ENCODE peak calls at places on chromosomes 3 and 15, in nine cellular contexts. Y, U, P, T, R, G, J, M and E are unnamed samples.

GRCh38 chr15:63181658-63182057 is 7.7 kb upstream of the RAB8B start:
- DNase-seq in T (no peak), P (no peak), U (no peak), J (peak; percentile 80), R (no peak), M (no peak), Y (no peak), G (no peak), E (no peak)

GRCh38 chr3:127629462-127630403 is 748 bp downstream of the PODXL2 start:
- DNase-seq in P (no peak), G (peak; percentile 45), R (no peak), J (no peak), M (no peak), U (no peak), Y (no peak), T (peak; percentile 61), E (no peak)

GRCh38 chr15:34213690-34214089 is 3.8 kb upstream of the KATNBL1 start:
- DNase-seq in T (no peak), G (no peak), Y (no peak), M (no peak), J (no peak), R (no peak), U (no peak), P (no peak), E (no peak)

GRCh38 chr3:126326629-126327028 is 30.6 kb downstream of the KLF15 start:
- DNase-seq in P (no peak), M (no peak), R (no peak), T (no peak), G (no peak), J (no peak), Y (no peak), U (no peak), E (no peak)

GRCh38 chr3:57544181-57545125 is at the start of gene DNAH12:
- DNase-seq in P (peak; percentile 62), U (peak; percentile 56), M (peak; percentile 78), G (peak; percentile 60), J (no peak), T (no peak), Y (peak; percentile 95), R (no peak), E (no peak)

GRCh38 chr15:89052474-89052873 is 35.8 kb upstream of the ABHD2 start:
- DNase-seq in R (no peak), T (peak; percentile 44), U (peak; percentile 94), P (no peak), J (peak; percentile 97), Y (no peak), M (no peak), G (no peak), E (no peak)

GRCh38 chr15:68768321-68768720 is 52.4 kb downstream of the ANP32A start:
- DNase-seq in U (no peak), Y (no peak), P (no peak), M (no peak), T (no peak), J (peak; percentile 37), R (no peak), G (no peak), E (no peak)

GRCh38 chr15:95132774-95133173 is 901.4 kb downstream of the MCTP2 start:
- DNase-seq in U (peak; percentile 84), T (no peak), R (no peak), J (peak; percentile 88), Y (no peak), M (no peak), G (no peak), P (no peak), E (no peak)

GRCh38 chr3:25438791-25439555 is 10.9 kb downstream of the RARB start:
- DNase-seq in M (no peak), U (peak; percentile 28), Y (no peak), P (no peak), G (no peak), T (no peak), R (no peak), J (no peak), E (no peak)

GRCh38 chr15:91694131-91694828 is 159.2 kb upstream of the SLCO3A1 start:
- DNase-seq in J (peak; percentile 23), M (no peak), Y (no peak), P (no peak), R (peak; percentile 37), U (peak; percentile 74), G (peak; percentile 47), T (no peak), E (peak; percentile 74)

GRCh38 chr3:145721273-145721805 is 439.6 kb downstream of the PLOD2 start:
- DNase-seq in R (no peak), G (no peak), T (no peak), Y (no peak), M (no peak), U (no peak), J (no peak), P (no peak), E (no peak)

GRCh38 chr3:153601422-153601853 is 439.4 kb downstream of the RAP2B start:
- DNase-seq in M (no peak), P (no peak), R (no peak), J (no peak), U (no peak), Y (peak; percentile 15), G (no peak), T (no peak), E (no peak)

GRCh38 chr3:4850928-4851265 is 128.3 kb upstream of the BHLHE40 start:
- DNase-seq in J (no peak), Y (no peak), M (no peak), G (no peak), T (no peak), R (no peak), P (no peak), U (no peak), E (no peak)

GRCh38 chr3:30308131-30308530 is 298.3 kb upstream of the TGFBR2 start:
- DNase-seq in G (no peak), T (peak; percentile 21), R (no peak), P (no peak), J (peak; percentile 50), Y (no peak), U (no peak), M (no peak), E (no peak)

GRCh38 chr15:62770111-62770660 is 272.4 kb upstream of the TPM1 start:
- DNase-seq in T (no peak), G (no peak), Y (no peak), R (no peak), U (no peak), M (no peak), J (peak; percentile 11), P (no peak), E (no peak)

GRCh38 chr3:11154953-11155325 is 646 bp downstream of the HRH1 start:
- DNase-seq in T (no peak), U (peak; percentile 48), J (peak; percentile 38), R (no peak), G (no peak), Y (peak; percentile 54), M (no peak), P (no peak), E (no peak)

GRCh38 chr15:25714538-25714840 is 148.6 kb downstream of the ATP10A start:
- DNase-seq in J (no peak), G (no peak), P (no peak), R (no peak), Y (no peak), T (no peak), U (no peak), M (no peak), E (no peak)

GRCh38 chr15:67967871-67968423 is 86.2 kb upstream of the PIAS1 start:
- DNase-seq in G (peak; percentile 83), Y (peak; percentile 83), R (peak; percentile 80), U (peak; percentile 50), M (peak; percentile 52), T (no peak), P (peak; percentile 62), J (peak; percentile 47), E (peak; percentile 89)

GRCh38 chr15:74053941-74054529 is 28.3 kb downstream of the GOLGA6A start:
- DNase-seq in U (peak; percentile 33), J (peak; percentile 44), R (peak; percentile 76), M (peak; percentile 41), Y (peak; percentile 82), P (peak; percentile 46), T (peak; percentile 57), G (peak; percentile 81), E (peak; percentile 86)
- TF ChIP-seq CTCF in U (peak; percentile 72), J (peak; percentile 63), R (peak; percentile 65), M (peak; percentile 55), Y (peak; percentile 73), P (peak; percentile 32), T (no peak), G (peak; percentile 18), E (peak; percentile 83)

GRCh38 chr15:90053685-90054466 is 48.4 kb downstream of the IDH2 start:
- DNase-seq in U (no peak), P (no peak), Y (no peak), R (no peak), J (no peak), T (no peak), M (no peak), G (no peak), E (no peak)
- TF ChIP-seq CTCF in U (no peak), P (no peak), Y (no peak), R (no peak), J (no peak), T (no peak), M (no peak), G (no peak), E (no peak)

GRCh38 chr3:47408839-47409229 is 28.0 kb downstream of the PTPN23 start:
- DNase-seq in G (no peak), M (no peak), P (no peak), T (no peak), J (no peak), Y (no peak), U (no peak), R (no peak), E (no peak)

GRCh38 chr3:47404955-47405790 is 24.4 kb downstream of the PTPN23 start:
- DNase-seq in G (peak; percentile 80), P (no peak), U (peak; percentile 64), T (no peak), M (no peak), Y (no peak), R (peak; percentile 53), J (no peak), E (no peak)

GRCh38 chr3:47405820-47406761 is 25.3 kb downstream of the PTPN23 start:
- DNase-seq in M (no peak), T (no peak), P (no peak), G (no peak), U (no peak), R (no peak), J (no peak), Y (no peak), E (no peak)

GRCh38 chr3:47407896-47408838 is 27.3 kb downstream of the PTPN23 start:
- DNase-seq in Y (no peak), M (no peak), R (no peak), G (no peak), P (no peak), T (no peak), J (no peak), U (no peak), E (no peak)

DNA sequence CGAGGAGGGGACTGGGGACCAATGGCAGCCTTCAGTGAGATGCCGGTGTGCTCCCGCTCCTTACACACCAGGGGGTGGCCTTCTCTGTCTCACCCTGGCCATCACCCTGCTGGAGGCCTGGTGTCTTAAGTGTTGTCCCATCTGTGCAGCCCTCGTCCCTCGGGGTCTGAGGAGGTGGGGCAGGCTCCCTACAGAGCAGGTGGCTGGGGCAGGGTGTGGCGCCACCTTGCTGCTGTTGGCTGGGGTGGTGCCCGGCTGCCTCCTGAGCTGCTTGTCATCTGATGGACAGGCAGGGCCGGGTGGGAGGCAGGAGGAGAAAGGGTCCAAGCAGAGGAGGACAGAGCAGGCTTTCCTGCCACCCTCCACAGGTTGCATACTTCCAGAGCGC is 25.9 kb downstream of the PTPN23 start:
- DNase-seq in U (no peak), J (no peak), R (no peak), P (no peak), T (no peak), Y (no peak), M (no peak), G (no peak), E (no peak)
- TF ChIP-seq CTCF in U (no peak), J (no peak), R (no peak), P (no peak), T (no peak), Y (no peak), M (no peak), G (no peak), E (no peak)

GRCh38 chr15:76642671-76643070 is 262.5 kb downstream of the SCAPER start:
- DNase-seq in T (no peak), P (no peak), J (no peak), G (no peak), Y (no peak), R (no peak), U (no peak), M (no peak), E (no peak)
- TF ChIP-seq CTCF in T (no peak), P (peak; percentile 42), J (peak; percentile 34), G (no peak), Y (peak; percentile 33), R (peak; percentile 56), U (peak; percentile 22), M (peak; percentile 24), E (no peak)